ENCODE peak calls at places on chromosomes 16 and 17, in five cellular contexts. I is fibroblast of lung, K is left ventricle myocardium inferior, F is breast epithelium, O is astrocyte. A is an unnamed sample.

GRCh38 chr16:50388491-50388890 is 19.7 kb upstream of the BRD7 start:
- DNase-seq in O (no peak), F (no peak), K (no peak), I (no peak), A (no peak)

GRCh38 chr17:31740611-31741082 is 118.4 kb downstream of the COPRS start:
- DNase-seq in I (peak), F (no peak), K (no peak), O (peak), A (peak)

GRCh38 chr17:82957961-82958491 is 118.2 kb upstream of the ZNF750 start:
- DNase-seq in K (peak), I (no peak), O (no peak), F (no peak), A (no peak)

GRCh38 chr16:55678061-55678935 is 22.5 kb downstream of the SLC6A2 start:
- DNase-seq in I (no peak), K (peak), O (no peak), F (no peak), A (no peak)

GRCh38 chr17:30372755-30373154 is 6.0 kb upstream of the CPD start:
- DNase-seq in K (no peak), I (peak), O (peak), F (no peak), A (no peak)

GRCh38 chr16:58128181-58128631 is 975 bp downstream of the CFAP20 start:
- DNase-seq in K (no peak), O (no peak), F (no peak), I (no peak), A (no peak)

GRCh38 chr17:71180801-71181385 is 939.9 kb upstream of the SOX9 start:
- DNase-seq in I (peak), K (no peak), F (no peak), O (peak), A (peak)

GRCh38 chr16:79932564-79932963 is 332.0 kb upstream of the MAF start:
- DNase-seq in I (peak), F (no peak), O (peak), K (no peak), A (peak)

GRCh38 chr16:31221357-31222160 is 4.6 kb upstream of the PYDC1 start:
- DNase-seq in K (no peak), O (no peak), F (no peak), I (no peak), A (no peak)

GRCh38 chr16:71830359-71830758 is 15.4 kb upstream of the ATXN1L start:
- DNase-seq in I (no peak), K (no peak), F (no peak), O (no peak), A (no peak)

GRCh38 chr17:35160354-35161201 is 13.0 kb downstream of the UNC45B start:
- DNase-seq in O (no peak), F (no peak), I (no peak), K (no peak), A (no peak)

GRCh38 chr17:75763269-75763607 is 1.8 kb downstream of the GALK1 start:
- DNase-seq in O (no peak), K (no peak), F (no peak), I (no peak), A (no peak)

GRCh38 chr17:75764711-75765421 is at the start of gene GALK1:
- DNase-seq in K (peak), O (peak), I (peak), F (no peak), A (peak)

GRCh38 chr17:75763613-75764416 is 1.2 kb downstream of the GALK1 start:
- DNase-seq in I (no peak), K (no peak), F (no peak), O (no peak), A (no peak)

GRCh38 chr17:75765981-75766380 is 989 bp upstream of the GALK1 start:
- DNase-seq in O (no peak), I (no peak), K (no peak), F (no peak), A (no peak)

DNA sequence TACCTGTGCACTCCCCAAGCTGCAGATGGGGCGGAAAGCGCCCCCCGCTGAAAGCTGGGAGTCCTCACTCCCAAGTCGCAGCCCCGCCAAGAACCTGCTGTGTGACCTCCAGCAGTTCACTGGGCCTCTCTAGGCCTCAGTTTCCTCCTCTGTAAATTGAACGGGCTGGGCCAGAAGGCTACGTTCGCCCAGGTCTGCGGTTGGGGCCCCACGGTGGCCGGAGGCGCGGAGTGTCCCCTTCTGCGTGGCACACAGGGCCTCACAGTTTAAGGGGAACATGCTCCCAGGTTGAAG is 628 bp downstream of the GALK1 start:
- DNase-seq in F (no peak), O (no peak), I (no peak), K (no peak), A (no peak)
- TF ChIP-seq CTCF in F (no peak), O (no peak), I (peak), K (no peak), A (no peak)

GRCh38 chr16:1378087-1378803 is 26.5 kb downstream of the GNPTG start:
- DNase-seq in I (no peak), K (no peak), F (no peak), O (no peak), A (no peak)
- H3K4me3 ChIP-seq in I (peak), K (peak), F (peak), O (peak), A (peak)

GRCh38 chr16:67965668-67966548 is 2.5 kb downstream of the SLC12A4 start:
- DNase-seq in I (peak), K (no peak), F (peak), O (no peak), A (no peak)
- H3K27ac ChIP-seq in I (peak), K (peak), F (peak), O (peak), A (peak)

DNA sequence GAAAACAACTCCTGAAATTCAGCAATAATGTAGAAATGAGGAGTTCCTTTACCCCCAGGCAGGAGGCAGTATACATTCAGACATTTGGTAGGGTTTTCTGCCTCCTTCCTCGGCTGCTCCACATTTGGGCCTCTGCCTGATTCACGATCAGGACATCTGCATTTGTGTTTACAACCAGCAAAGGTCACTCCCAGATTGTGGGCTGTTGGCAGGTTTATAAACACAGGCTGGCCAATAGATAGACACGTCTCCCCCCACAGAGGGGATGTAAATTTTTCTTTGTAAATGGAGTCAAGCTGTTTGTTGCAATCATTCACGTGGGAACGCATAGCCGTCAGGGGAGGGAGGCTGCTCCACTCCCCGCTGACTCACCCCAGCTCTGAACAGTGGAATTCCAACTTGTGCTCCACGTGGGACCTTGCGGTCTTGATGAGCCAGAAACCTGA is 252.1 kb upstream of the N4BP1 start:
- DNase-seq in K (no peak), I (peak), O (peak), F (no peak), A (no peak)
- TF ChIP-seq CTCF in K (no peak), I (peak), O (no peak), F (no peak), A (no peak)

GRCh38 chr16:13165024-13165423 is 263.6 kb downstream of the SHISA9 start:
- DNase-seq in F (no peak), I (no peak), O (no peak), K (no peak), A (no peak)
- H3K4me3 ChIP-seq in F (no peak), I (no peak), O (no peak), K (no peak), A (no peak)

DNA sequence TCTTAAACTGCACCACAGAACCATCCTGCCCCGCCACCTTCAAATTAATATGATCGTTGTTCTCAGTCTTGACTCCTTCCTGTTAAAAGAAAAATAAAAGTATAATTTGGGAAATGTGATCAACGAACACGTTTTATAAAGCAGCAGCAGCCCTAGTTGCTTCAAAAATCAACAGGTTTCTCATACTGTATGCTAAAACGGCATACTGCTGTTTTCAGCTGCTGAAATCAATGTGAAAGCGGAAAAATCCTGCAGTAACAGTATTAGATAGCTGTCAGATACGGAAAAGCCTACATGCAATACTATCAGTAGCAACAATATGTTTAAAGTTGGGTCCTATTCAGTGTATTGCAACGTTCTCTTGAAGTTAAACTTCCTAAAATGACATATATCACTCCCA is 1.6 kb downstream of the SUMO2 start:
- DNase-seq in K (no peak), F (no peak), I (no peak), O (no peak), A (no peak)
- H3K27ac ChIP-seq in K (peak), F (peak), I (no peak), O (no peak), A (no peak)

GRCh38 chr16:711548-712320 is 3.2 kb upstream of the METRN start:
- DNase-seq in O (no peak), K (peak), I (peak), F (no peak), A (peak)
- TF ChIP-seq CTCF in O (peak), K (peak), I (peak), F (peak), A (peak)